ENCODE peak calls at places on chromosome 18, in seven cellular contexts. One of them, this sample, is unnamed.
A peak's percentile ranks its signal among the peaks of the same experiment; 100 is the strongest.

GRCh38 chr18:55509631-55510372 is 78.2 kb downstream of the TCF4 start:
- DNase-seq in fibroblast of villous mesenchyme: peak; percentile 70
- DNase-seq in gastrocnemius medialis: no peak
- DNase-seq in coronary artery: no peak
- DNase-seq in choroid plexus epithelial cell: peak; percentile 95
- DNase-seq in brain microvascular endothelial cell: peak; percentile 93
- DNase-seq in ovary: no peak
- DNase-seq in this sample: peak; percentile 57

GRCh38 chr18:8946046-8946838 is 156.3 kb upstream of the NDUFV2 start:
- DNase-seq in fibroblast of villous mesenchyme: peak; percentile 92
- DNase-seq in gastrocnemius medialis: no peak
- DNase-seq in brain microvascular endothelial cell: peak; percentile 83
- DNase-seq in coronary artery: no peak
- DNase-seq in ovary: no peak
- DNase-seq in choroid plexus epithelial cell: peak; percentile 97
- DNase-seq in this sample: peak; percentile 99

GRCh38 chr18:67665266-67665665 is 148.7 kb upstream of the DSEL start:
- DNase-seq in choroid plexus epithelial cell: peak; percentile 51
- DNase-seq in brain microvascular endothelial cell: peak; percentile 44
- DNase-seq in coronary artery: no peak
- DNase-seq in gastrocnemius medialis: no peak
- DNase-seq in fibroblast of villous mesenchyme: peak; percentile 42
- DNase-seq in ovary: no peak
- DNase-seq in this sample: peak; percentile 63

GRCh38 chr18:23887035-23887434 is 127.5 kb upstream of the TTC39C start:
- DNase-seq in fibroblast of villous mesenchyme: no peak
- DNase-seq in coronary artery: no peak
- DNase-seq in ovary: no peak
- DNase-seq in brain microvascular endothelial cell: no peak
- DNase-seq in choroid plexus epithelial cell: no peak
- DNase-seq in gastrocnemius medialis: no peak
- DNase-seq in this sample: peak; percentile 12

GRCh38 chr18:58615150-58616132 is 13.4 kb downstream of the ALPK2 start:
- DNase-seq in choroid plexus epithelial cell: no peak
- DNase-seq in fibroblast of villous mesenchyme: no peak
- DNase-seq in gastrocnemius medialis: peak; percentile 42
- DNase-seq in brain microvascular endothelial cell: no peak
- DNase-seq in coronary artery: no peak
- DNase-seq in ovary: no peak
- DNase-seq in this sample: no peak

GRCh38 chr18:48894799-48895346 is 55.9 kb downstream of the SMAD7 start:
- DNase-seq in ovary: no peak
- DNase-seq in fibroblast of villous mesenchyme: no peak
- DNase-seq in brain microvascular endothelial cell: no peak
- DNase-seq in choroid plexus epithelial cell: no peak
- DNase-seq in gastrocnemius medialis: no peak
- DNase-seq in coronary artery: peak; percentile 57
- DNase-seq in this sample: no peak

GRCh38 chr18:37502036-37502435 is 63.6 kb downstream of the CELF4 start:
- DNase-seq in gastrocnemius medialis: no peak
- DNase-seq in brain microvascular endothelial cell: no peak
- DNase-seq in fibroblast of villous mesenchyme: no peak
- DNase-seq in ovary: no peak
- DNase-seq in choroid plexus epithelial cell: no peak
- DNase-seq in coronary artery: no peak
- DNase-seq in this sample: no peak

GRCh38 chr18:41906528-41907256 is 48.3 kb upstream of the PIK3C3 start:
- DNase-seq in fibroblast of villous mesenchyme: peak; percentile 61
- DNase-seq in choroid plexus epithelial cell: peak; percentile 78
- DNase-seq in gastrocnemius medialis: no peak
- DNase-seq in ovary: no peak
- DNase-seq in coronary artery: no peak
- DNase-seq in brain microvascular endothelial cell: peak; percentile 35
- DNase-seq in this sample: peak; percentile 67

GRCh38 chr18:57542126-57542525 is 44.4 kb downstream of the FECH start:
- DNase-seq in brain microvascular endothelial cell: peak; percentile 48
- DNase-seq in ovary: no peak
- DNase-seq in choroid plexus epithelial cell: peak; percentile 52
- DNase-seq in coronary artery: no peak
- DNase-seq in fibroblast of villous mesenchyme: no peak
- DNase-seq in gastrocnemius medialis: no peak
- DNase-seq in this sample: peak; percentile 77

GRCh38 chr18:51724790-51725721 is 527.6 kb upstream of the MEX3C start:
- DNase-seq in brain microvascular endothelial cell: no peak
- DNase-seq in fibroblast of villous mesenchyme: no peak
- DNase-seq in ovary: no peak
- DNase-seq in choroid plexus epithelial cell: no peak
- DNase-seq in gastrocnemius medialis: no peak
- DNase-seq in coronary artery: no peak
- DNase-seq in this sample: no peak

GRCh38 chr18:75475228-75475627 is 47.7 kb upstream of the SMIM21 start:
- DNase-seq in coronary artery: no peak
- DNase-seq in ovary: no peak
- DNase-seq in gastrocnemius medialis: no peak
- DNase-seq in fibroblast of villous mesenchyme: peak; percentile 83
- DNase-seq in brain microvascular endothelial cell: peak; percentile 60
- DNase-seq in choroid plexus epithelial cell: peak; percentile 91
- DNase-seq in this sample: peak; percentile 94

GRCh38 chr18:45774065-45774521 is 50.1 kb downstream of the SLC14A1 start:
- DNase-seq in choroid plexus epithelial cell: peak; percentile 61
- DNase-seq in gastrocnemius medialis: no peak
- DNase-seq in coronary artery: no peak
- DNase-seq in brain microvascular endothelial cell: peak; percentile 61
- DNase-seq in fibroblast of villous mesenchyme: peak; percentile 83
- DNase-seq in ovary: no peak
- DNase-seq in this sample: peak; percentile 63

GRCh38 chr18:62412248-62412979 is 87.3 kb downstream of the TNFRSF11A start:
- DNase-seq in brain microvascular endothelial cell: no peak
- DNase-seq in gastrocnemius medialis: no peak
- DNase-seq in coronary artery: no peak
- DNase-seq in choroid plexus epithelial cell: no peak
- DNase-seq in ovary: no peak
- DNase-seq in fibroblast of villous mesenchyme: no peak
- DNase-seq in this sample: no peak

GRCh38 chr18:36410346-36410745 is 112.8 kb downstream of the FHOD3 start:
- DNase-seq in fibroblast of villous mesenchyme: no peak
- DNase-seq in choroid plexus epithelial cell: no peak
- DNase-seq in ovary: no peak
- DNase-seq in coronary artery: no peak
- DNase-seq in gastrocnemius medialis: no peak
- DNase-seq in brain microvascular endothelial cell: no peak
- DNase-seq in this sample: no peak

GRCh38 chr18:74722237-74722636 is 124.6 kb downstream of the ZNF407 start:
- DNase-seq in gastrocnemius medialis: peak; percentile 17
- DNase-seq in brain microvascular endothelial cell: peak; percentile 9
- DNase-seq in fibroblast of villous mesenchyme: no peak
- DNase-seq in coronary artery: no peak
- DNase-seq in choroid plexus epithelial cell: peak; percentile 67
- DNase-seq in ovary: no peak
- DNase-seq in this sample: peak; percentile 74

GRCh38 chr18:79682896-79683625 is 3.5 kb downstream of the CTDP1 start:
- DNase-seq in gastrocnemius medialis: no peak
- DNase-seq in ovary: no peak
- DNase-seq in fibroblast of villous mesenchyme: no peak
- DNase-seq in choroid plexus epithelial cell: no peak
- DNase-seq in coronary artery: no peak
- DNase-seq in brain microvascular endothelial cell: no peak
- DNase-seq in this sample: no peak

GRCh38 chr18:2402084-2402483 is 169.2 kb downstream of the METTL4 start:
- DNase-seq in ovary: no peak
- DNase-seq in choroid plexus epithelial cell: peak; percentile 63
- DNase-seq in gastrocnemius medialis: no peak
- DNase-seq in fibroblast of villous mesenchyme: peak; percentile 57
- DNase-seq in brain microvascular endothelial cell: peak; percentile 37
- DNase-seq in coronary artery: no peak
- DNase-seq in this sample: peak; percentile 67

GRCh38 chr18:73933666-73934065 is 214.0 kb downstream of the FBXO15 start:
- DNase-seq in ovary: no peak
- DNase-seq in gastrocnemius medialis: no peak
- DNase-seq in fibroblast of villous mesenchyme: no peak
- DNase-seq in choroid plexus epithelial cell: no peak
- DNase-seq in coronary artery: no peak
- DNase-seq in brain microvascular endothelial cell: no peak
- DNase-seq in this sample: peak; percentile 51

GRCh38 chr18:77478619-77479018 is 229.0 kb downstream of the GALR1 start:
- DNase-seq in brain microvascular endothelial cell: peak; percentile 52
- DNase-seq in choroid plexus epithelial cell: peak; percentile 73
- DNase-seq in fibroblast of villous mesenchyme: no peak
- DNase-seq in gastrocnemius medialis: peak; percentile 57
- DNase-seq in coronary artery: no peak
- DNase-seq in ovary: no peak
- DNase-seq in this sample: no peak

GRCh38 chr18:9808530-9809241 is 77.1 kb upstream of the TXNDC2 start:
- DNase-seq in choroid plexus epithelial cell: no peak
- DNase-seq in brain microvascular endothelial cell: no peak
- DNase-seq in ovary: peak; percentile 76
- DNase-seq in gastrocnemius medialis: peak; percentile 42
- DNase-seq in fibroblast of villous mesenchyme: no peak
- DNase-seq in coronary artery: no peak
- DNase-seq in this sample: peak; percentile 66

GRCh38 chr18:7273301-7273911 is 42.5 kb downstream of the LRRC30 start:
- DNase-seq in choroid plexus epithelial cell: peak; percentile 83
- DNase-seq in ovary: peak; percentile 36
- DNase-seq in brain microvascular endothelial cell: peak; percentile 63
- DNase-seq in gastrocnemius medialis: peak; percentile 41
- DNase-seq in coronary artery: peak; percentile 87
- DNase-seq in fibroblast of villous mesenchyme: peak; percentile 71
- DNase-seq in this sample: peak; percentile 55

GRCh38 chr18:22322251-22322691 is 95.4 kb downstream of the CTAGE1 start:
- DNase-seq in choroid plexus epithelial cell: no peak
- DNase-seq in coronary artery: no peak
- DNase-seq in gastrocnemius medialis: no peak
- DNase-seq in fibroblast of villous mesenchyme: peak; percentile 83
- DNase-seq in ovary: no peak
- DNase-seq in brain microvascular endothelial cell: no peak
- DNase-seq in this sample: no peak

GRCh38 chr18:70221911-70222278 is 16.4 kb upstream of the RTTN start:
- DNase-seq in coronary artery: no peak
- DNase-seq in choroid plexus epithelial cell: no peak
- DNase-seq in fibroblast of villous mesenchyme: no peak
- DNase-seq in ovary: no peak
- DNase-seq in gastrocnemius medialis: no peak
- DNase-seq in brain microvascular endothelial cell: no peak
- DNase-seq in this sample: no peak

GRCh38 chr18:75422341-75422910 is 5.1 kb downstream of the SMIM21 start:
- DNase-seq in ovary: no peak
- DNase-seq in brain microvascular endothelial cell: no peak
- DNase-seq in fibroblast of villous mesenchyme: peak; percentile 3
- DNase-seq in choroid plexus epithelial cell: peak; percentile 46
- DNase-seq in coronary artery: no peak
- DNase-seq in gastrocnemius medialis: no peak
- DNase-seq in this sample: peak; percentile 27

GRCh38 chr18:27363918-27364317 is 178.8 kb upstream of the CHST9 start:
- DNase-seq in ovary: no peak
- DNase-seq in gastrocnemius medialis: no peak
- DNase-seq in brain microvascular endothelial cell: no peak
- DNase-seq in fibroblast of villous mesenchyme: no peak
- DNase-seq in coronary artery: no peak
- DNase-seq in choroid plexus epithelial cell: peak; percentile 43
- DNase-seq in this sample: no peak
- TF ChIP-seq CTCF in ovary: no peak
- TF ChIP-seq CTCF in gastrocnemius medialis: no peak
- TF ChIP-seq CTCF in brain microvascular endothelial cell: no peak
- TF ChIP-seq CTCF in fibroblast of villous mesenchyme: no peak
- TF ChIP-seq CTCF in coronary artery: no peak
- TF ChIP-seq CTCF in choroid plexus epithelial cell: peak; percentile 43
- TF ChIP-seq CTCF in this sample: peak; percentile 18

GRCh38 chr18:905307-905947 is 756 bp downstream of the ADCYAP1 start:
- DNase-seq in brain microvascular endothelial cell: no peak
- DNase-seq in ovary: no peak
- DNase-seq in gastrocnemius medialis: no peak
- DNase-seq in choroid plexus epithelial cell: no peak
- DNase-seq in coronary artery: no peak
- DNase-seq in fibroblast of villous mesenchyme: no peak
- DNase-seq in this sample: no peak
- H3K4me3 ChIP-seq in brain microvascular endothelial cell: no peak overlapping the region
- H3K4me3 ChIP-seq in ovary: no peak overlapping the region
- H3K4me3 ChIP-seq in gastrocnemius medialis: no peak overlapping the region
- H3K4me3 ChIP-seq in choroid plexus epithelial cell: no peak overlapping the region
- H3K4me3 ChIP-seq in coronary artery: no peak overlapping the region
- H3K4me3 ChIP-seq in fibroblast of villous mesenchyme: no peak overlapping the region
- H3K4me3 ChIP-seq in this sample: no peak overlapping the region

GRCh38 chr18:11861583-11862288 is 10.5 kb downstream of the CHMP1B start:
- DNase-seq in gastrocnemius medialis: no peak
- DNase-seq in brain microvascular endothelial cell: no peak
- DNase-seq in fibroblast of villous mesenchyme: peak; percentile 65
- DNase-seq in choroid plexus epithelial cell: no peak
- DNase-seq in ovary: no peak
- DNase-seq in coronary artery: no peak
- DNase-seq in this sample: peak; percentile 56

GRCh38 chr18:11857177-11857887 is 6.1 kb downstream of the CHMP1B start:
- DNase-seq in fibroblast of villous mesenchyme: peak; percentile 98
- DNase-seq in gastrocnemius medialis: peak; percentile 97
- DNase-seq in coronary artery: peak; percentile 89
- DNase-seq in ovary: peak; percentile 49
- DNase-seq in brain microvascular endothelial cell: peak; percentile 100
- DNase-seq in choroid plexus epithelial cell: peak; percentile 99
- DNase-seq in this sample: peak; percentile 89

GRCh38 chr18:11859282-11859797 is 8.1 kb downstream of the CHMP1B start:
- DNase-seq in ovary: no peak
- DNase-seq in coronary artery: no peak
- DNase-seq in brain microvascular endothelial cell: no peak
- DNase-seq in gastrocnemius medialis: no peak
- DNase-seq in choroid plexus epithelial cell: no peak
- DNase-seq in fibroblast of villous mesenchyme: no peak
- DNase-seq in this sample: no peak

GRCh38 chr18:11860594-11861450 is 9.6 kb downstream of the CHMP1B start:
- DNase-seq in gastrocnemius medialis: no peak
- DNase-seq in choroid plexus epithelial cell: no peak
- DNase-seq in brain microvascular endothelial cell: no peak
- DNase-seq in coronary artery: no peak
- DNase-seq in ovary: no peak
- DNase-seq in fibroblast of villous mesenchyme: no peak
- DNase-seq in this sample: no peak

DNA sequence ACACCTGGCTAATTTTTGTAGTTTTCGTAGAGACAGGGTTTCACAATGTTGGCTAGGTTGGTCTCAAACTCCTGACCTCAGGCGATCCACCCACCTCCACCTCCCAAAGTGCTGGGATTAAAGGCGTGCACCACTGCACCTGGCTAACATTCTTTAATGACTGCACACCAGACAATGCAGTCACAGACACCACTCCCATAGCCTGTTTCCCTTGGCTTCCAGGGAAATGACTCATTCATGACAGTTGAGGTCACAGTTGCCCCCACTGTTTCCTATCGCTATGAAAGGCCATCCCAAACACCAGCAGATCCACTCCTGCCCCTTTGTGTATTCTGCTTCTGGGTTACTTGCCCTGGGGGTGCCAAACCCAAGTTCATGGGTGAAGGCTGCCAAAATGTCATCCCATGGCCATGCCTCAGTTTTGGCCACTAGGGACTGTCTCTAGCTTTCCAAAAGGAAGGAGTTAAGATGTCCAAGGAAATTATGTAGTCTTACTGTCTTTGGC is 8.7 kb downstream of the CHMP1B start:
- DNase-seq in fibroblast of villous mesenchyme: peak; percentile 67
- DNase-seq in choroid plexus epithelial cell: peak; percentile 67
- DNase-seq in brain microvascular endothelial cell: peak; percentile 91
- DNase-seq in gastrocnemius medialis: peak; percentile 46
- DNase-seq in coronary artery: no peak
- DNase-seq in ovary: no peak
- DNase-seq in this sample: peak; percentile 48
- TF ChIP-seq CTCF in fibroblast of villous mesenchyme: peak; percentile 27
- TF ChIP-seq CTCF in choroid plexus epithelial cell: peak; percentile 37
- TF ChIP-seq CTCF in brain microvascular endothelial cell: peak; percentile 62
- TF ChIP-seq CTCF in gastrocnemius medialis: peak; percentile 35
- TF ChIP-seq CTCF in coronary artery: no peak
- TF ChIP-seq CTCF in ovary: no peak
- TF ChIP-seq CTCF in this sample: peak; percentile 22

GRCh38 chr18:3791258-3791657 is 341.3 kb downstream of the TGIF1 start:
- DNase-seq in coronary artery: no peak
- DNase-seq in brain microvascular endothelial cell: no peak
- DNase-seq in choroid plexus epithelial cell: no peak
- DNase-seq in ovary: no peak
- DNase-seq in fibroblast of villous mesenchyme: no peak
- DNase-seq in gastrocnemius medialis: no peak
- DNase-seq in this sample: no peak
- H3K4me3 ChIP-seq in coronary artery: no peak overlapping the region
- H3K4me3 ChIP-seq in brain microvascular endothelial cell: no peak overlapping the region
- H3K4me3 ChIP-seq in choroid plexus epithelial cell: no peak overlapping the region
- H3K4me3 ChIP-seq in ovary: no peak overlapping the region
- H3K4me3 ChIP-seq in fibroblast of villous mesenchyme: no peak overlapping the region
- H3K4me3 ChIP-seq in gastrocnemius medialis: no peak overlapping the region
- H3K4me3 ChIP-seq in this sample: no peak overlapping the region

This sample was measured in AG10803.